ENCODE peak calls at places on chromosomes 3 and 15, in eight cellular contexts. R is AG08396, I is left cardiac atrium, J is endothelial cell of umbilical vein, Y is neural progenitor cell, H is uterus, L is AG20443, B is NCI-H446. O is an unnamed sample.

GRCh38 chr3:19226516-19226915 is 78.2 kb downstream of the KCNH8 start:
- DNase-seq in Y (peak), I (no peak), L (no peak), R (no peak), H (no peak), B (no peak), J (no peak), O (no peak)

GRCh38 chr15:70569139-70569717 is 194.1 kb downstream of the UACA start:
- DNase-seq in R (peak), H (no peak), J (peak), L (peak), I (no peak), B (no peak), Y (peak), O (peak)

GRCh38 chr3:66989241-66989640 is 8.9 kb upstream of the KBTBD8 start:
- DNase-seq in L (no peak), J (no peak), Y (peak), B (no peak), H (no peak), I (no peak), R (no peak), O (no peak)

GRCh38 chr3:121436641-121437040 is 109.1 kb downstream of the POLQ start:
- DNase-seq in R (no peak), I (no peak), J (peak), B (peak), Y (no peak), H (no peak), L (no peak), O (no peak)

GRCh38 chr3:56795097-56795806 is 6.5 kb downstream of the ARHGEF3 start:
- DNase-seq in L (peak), B (no peak), H (no peak), R (no peak), J (peak), Y (no peak), I (no peak), O (no peak)

GRCh38 chr3:161295325-161295724 is 74.2 kb downstream of the NMD3 start:
- DNase-seq in I (no peak), L (no peak), J (no peak), R (no peak), H (no peak), B (no peak), Y (no peak), O (no peak)

GRCh38 chr3:56314842-56315241 is 153.4 kb downstream of the ERC2 start:
- DNase-seq in Y (peak), I (no peak), L (peak), J (no peak), H (no peak), R (peak), B (no peak), O (no peak)

GRCh38 chr3:81465510-81465909 is 295.9 kb downstream of the GBE1 start:
- DNase-seq in L (no peak), R (no peak), H (no peak), I (no peak), Y (no peak), B (no peak), J (peak), O (no peak)

GRCh38 chr15:52392008-52392687 is 96.5 kb upstream of the MYO5C start:
- DNase-seq in L (peak), Y (no peak), B (no peak), H (no peak), I (no peak), J (no peak), R (peak), O (peak)

GRCh38 chr3:24138876-24139256 is 193.8 kb downstream of the NR1D2 start:
- DNase-seq in I (no peak), J (no peak), B (no peak), H (no peak), R (no peak), L (no peak), Y (no peak), O (no peak)

GRCh38 chr3:19702416-19703078 is 231.5 kb downstream of the EFHB start:
- DNase-seq in R (no peak), Y (no peak), B (no peak), J (no peak), I (no peak), L (no peak), H (no peak), O (no peak)

GRCh38 chr3:46811615-46812236 is 51.5 kb downstream of the MYL3 start:
- DNase-seq in B (no peak), H (no peak), I (no peak), R (no peak), Y (peak), L (no peak), J (no peak), O (peak)

GRCh38 chr15:27412413-27412812 is 441.4 kb downstream of the GABRG3 start:
- DNase-seq in B (no peak), L (no peak), H (no peak), Y (peak), R (no peak), I (no peak), J (no peak), O (no peak)

GRCh38 chr15:70528270-70528706 is 235.1 kb downstream of the UACA start:
- DNase-seq in Y (no peak), H (no peak), J (peak), B (no peak), I (no peak), R (no peak), L (no peak), O (no peak)

GRCh38 chr3:152272771-152273242 is 4.1 kb downstream of the MBNL1 start:
- DNase-seq in L (peak), B (no peak), I (no peak), Y (no peak), H (no peak), J (peak), R (peak), O (no peak)

GRCh38 chr3:124832782-124833709 is 54.1 kb downstream of the ITGB5 start:
- DNase-seq in I (no peak), H (no peak), R (peak), B (no peak), L (peak), J (peak), Y (no peak), O (peak)

GRCh38 chr3:86254480-86254879 is 736.5 kb downstream of the VGLL3 start:
- DNase-seq in B (no peak), I (no peak), L (no peak), Y (no peak), J (no peak), H (no peak), R (no peak), O (no peak)

O was measured in osteoblast.